ENCODE peak calls at places on chromosome 10, in ten cellular contexts. J is transverse colon, Y is adrenal gland, S is IMR-90, H is ovary, K is lower leg skin, F is A549, V is HCT116, U is K562, C is esophagus squamous epithelium. O is an unnamed sample.

GRCh38 chr10:25142465-25142864 is 32.3 kb upstream of the GPR158 start:
- DNase-seq in J (no peak), Y (no peak), S (peak; percentile 4), H (no peak), K (no peak), F (no peak), V (no peak), U (no peak), C (no peak), O (no peak)

GRCh38 chr10:47034511-47035051 is 123.4 kb downstream of the PTPN20 start:
- DNase-seq in J (no peak), Y (no peak), S (no peak), H (no peak), K (no peak), F (no peak), V (no peak), U (no peak), C (no peak), O (peak; percentile 24)

GRCh38 chr10:93384006-93384405 is 98.1 kb downstream of the MYOF start:
- DNase-seq in J (no peak), Y (no peak), S (no peak), H (no peak), K (peak; percentile 54), F (peak; percentile 40), V (peak; percentile 93), U (no peak), C (no peak), O (peak; percentile 91)

GRCh38 chr10:100498059-100498458 is 21.6 kb downstream of the SEC31B start:
- DNase-seq in J (no peak), Y (no peak), S (no peak), H (no peak), K (no peak), F (no peak), V (no peak), U (no peak), C (no peak), O (no peak)

GRCh38 chr10:30073045-30073766 is 13.8 kb upstream of the JCAD start:
- DNase-seq in J (no peak), Y (no peak), S (no peak), H (no peak), K (no peak), F (no peak), V (no peak), U (no peak), C (no peak), O (no peak)

GRCh38 chr10:88989824-88990527 is 622 bp upstream of the FAS start:
- DNase-seq in J (no peak), Y (peak; percentile 49), S (peak; percentile 86), H (no peak), K (peak; percentile 73), F (no peak), V (no peak), U (no peak), C (no peak), O (no peak)

GRCh38 chr10:117892681-117893220 is 154.0 kb downstream of the RAB11FIP2 start:
- DNase-seq in J (no peak), Y (no peak), S (no peak), H (no peak), K (no peak), F (no peak), V (no peak), U (no peak), C (no peak), O (no peak)

GRCh38 chr10:121138112-121138860 is 287.1 kb downstream of the WDR11 start:
- DNase-seq in J (no peak), Y (no peak), S (no peak), H (no peak), K (no peak), F (no peak), V (no peak), U (no peak), C (no peak), O (no peak)

GRCh38 chr10:115093286-115093775 is at the start of gene ATRNL1:
- DNase-seq in J (peak; percentile 8), Y (peak; percentile 51), S (no peak), H (peak; percentile 78), K (no peak), F (peak; percentile 24), V (no peak), U (no peak), C (no peak), O (no peak)

GRCh38 chr10:84762754-84763394 is 434.5 kb downstream of the CCSER2 start:
- DNase-seq in J (no peak), Y (no peak), S (no peak), H (no peak), K (no peak), F (peak; percentile 11), V (no peak), U (peak; percentile 22), C (no peak), O (no peak)

GRCh38 chr10:126080879-126081331 is 184.5 kb downstream of the FANK1 start:
- DNase-seq in J (no peak), Y (peak; percentile 28), S (peak; percentile 89), H (no peak), K (no peak), F (no peak), V (no peak), U (no peak), C (no peak), O (no peak)

GRCh38 chr10:110456523-110457091 is 41.1 kb upstream of the DUSP5 start:
- DNase-seq in J (no peak), Y (peak; percentile 40), S (peak; percentile 67), H (no peak), K (no peak), F (peak; percentile 65), V (no peak), U (no peak), C (no peak), O (no peak)

DNA sequence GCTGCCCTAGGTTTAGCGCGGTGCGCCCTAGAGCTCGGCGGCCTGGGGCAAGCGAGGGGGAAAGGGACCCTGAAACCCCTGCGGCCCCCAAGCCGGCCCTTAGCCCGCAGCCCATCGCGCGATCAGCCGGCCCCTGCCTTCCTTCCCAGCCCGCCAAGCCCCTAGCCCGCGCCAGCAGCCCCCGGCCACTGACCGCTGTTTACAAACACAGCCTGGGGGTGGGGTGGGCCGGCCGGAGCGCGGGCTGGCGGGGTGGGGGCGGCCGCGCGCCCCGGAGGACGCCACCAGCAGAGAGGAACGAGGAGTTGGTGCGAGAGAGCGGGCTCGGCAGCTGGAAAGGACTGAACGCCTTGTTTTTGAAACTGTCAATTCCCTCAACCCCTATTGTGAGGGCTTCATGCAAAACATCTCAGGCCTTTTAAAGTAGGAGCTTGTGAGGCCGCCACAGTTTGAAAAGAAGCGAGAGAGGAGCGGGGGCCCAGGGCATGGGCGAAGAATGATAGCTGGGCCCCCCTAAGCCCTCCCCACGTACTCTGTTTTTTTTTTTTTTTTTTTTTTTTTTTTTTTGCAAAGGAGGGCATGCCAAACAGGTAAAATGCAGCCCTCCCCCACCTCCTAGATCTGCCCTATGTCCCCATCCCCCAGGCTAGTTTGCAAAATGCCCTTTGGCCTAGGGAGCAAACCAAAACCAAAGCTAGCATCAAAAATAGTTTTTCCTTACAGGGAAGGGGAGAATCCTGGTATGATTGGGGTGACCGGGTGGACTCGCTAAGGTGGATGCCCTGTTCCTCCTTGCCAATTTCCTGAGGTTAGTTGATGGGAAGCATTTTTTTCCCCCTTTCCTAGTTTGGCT is 15.0 kb downstream of the SKIDA1 start:
- DNase-seq in J (no peak), Y (no peak), S (no peak), H (peak; percentile 62), K (no peak), F (no peak), V (no peak), U (no peak), C (no peak), O (no peak)
- H3K4me3 ChIP-seq in J (peak overlapping the region; percentile 38), Y (peak overlapping the region; percentile 40), S (peak overlapping the region; percentile 15), H (peak overlapping the region; percentile 45), K (no peak overlapping the region), F (no peak overlapping the region), V (no peak overlapping the region), U (no peak overlapping the region), C (peak overlapping the region; percentile 21), O (peak overlapping the region; percentile 68)

DNA sequence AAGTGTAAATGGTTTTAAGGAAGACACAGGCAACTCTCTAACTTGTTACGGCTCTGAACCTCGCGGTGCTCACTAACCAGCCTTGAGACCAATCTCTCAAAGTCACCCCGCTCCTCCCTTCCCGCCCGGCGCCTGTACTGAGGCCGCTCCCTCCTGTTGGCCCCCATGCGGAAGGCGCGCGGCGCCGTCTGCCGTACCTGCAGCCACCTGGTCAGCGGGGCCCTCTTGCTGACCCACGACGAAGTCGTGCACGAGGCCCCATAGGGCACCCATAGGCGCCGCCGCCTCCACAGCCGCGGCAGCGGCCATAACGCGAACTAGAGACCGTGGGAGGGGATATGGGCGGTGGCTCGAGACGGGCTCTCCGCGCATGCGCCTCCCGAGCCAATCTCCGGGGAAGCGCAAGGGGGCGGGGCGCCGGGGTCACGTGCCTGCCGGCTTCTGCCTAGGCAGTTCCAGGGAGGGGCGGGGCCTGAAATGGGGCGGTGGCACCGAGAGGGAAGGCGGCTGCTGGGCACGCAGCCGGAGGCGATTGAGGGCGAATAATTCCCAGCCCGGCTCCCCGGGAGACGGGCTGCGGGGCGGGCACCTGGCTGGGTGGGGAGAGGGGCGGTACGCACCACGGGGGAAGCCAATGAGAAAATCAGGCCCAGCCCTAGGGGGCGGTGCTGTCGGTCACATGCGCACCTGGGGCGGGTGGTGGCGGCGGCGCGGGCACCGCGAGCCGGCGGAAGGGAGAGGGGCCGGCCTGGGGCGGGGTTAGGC is at the start of gene MMS19:
- DNase-seq in J (peak; percentile 100), Y (peak; percentile 100), S (peak; percentile 97), H (peak; percentile 100), K (peak; percentile 99), F (peak; percentile 97), V (peak; percentile 92), U (peak; percentile 97), C (peak; percentile 95), O (peak; percentile 99)
- TF ChIP-seq POLR2A in J (peak; percentile 75), Y (peak; percentile 83), S (peak; percentile 90), H (peak; percentile 57), K (no peak), F (peak; percentile 73), V (peak; percentile 43), U (peak; percentile 90), C (peak; percentile 74), O (no peak)

DNA sequence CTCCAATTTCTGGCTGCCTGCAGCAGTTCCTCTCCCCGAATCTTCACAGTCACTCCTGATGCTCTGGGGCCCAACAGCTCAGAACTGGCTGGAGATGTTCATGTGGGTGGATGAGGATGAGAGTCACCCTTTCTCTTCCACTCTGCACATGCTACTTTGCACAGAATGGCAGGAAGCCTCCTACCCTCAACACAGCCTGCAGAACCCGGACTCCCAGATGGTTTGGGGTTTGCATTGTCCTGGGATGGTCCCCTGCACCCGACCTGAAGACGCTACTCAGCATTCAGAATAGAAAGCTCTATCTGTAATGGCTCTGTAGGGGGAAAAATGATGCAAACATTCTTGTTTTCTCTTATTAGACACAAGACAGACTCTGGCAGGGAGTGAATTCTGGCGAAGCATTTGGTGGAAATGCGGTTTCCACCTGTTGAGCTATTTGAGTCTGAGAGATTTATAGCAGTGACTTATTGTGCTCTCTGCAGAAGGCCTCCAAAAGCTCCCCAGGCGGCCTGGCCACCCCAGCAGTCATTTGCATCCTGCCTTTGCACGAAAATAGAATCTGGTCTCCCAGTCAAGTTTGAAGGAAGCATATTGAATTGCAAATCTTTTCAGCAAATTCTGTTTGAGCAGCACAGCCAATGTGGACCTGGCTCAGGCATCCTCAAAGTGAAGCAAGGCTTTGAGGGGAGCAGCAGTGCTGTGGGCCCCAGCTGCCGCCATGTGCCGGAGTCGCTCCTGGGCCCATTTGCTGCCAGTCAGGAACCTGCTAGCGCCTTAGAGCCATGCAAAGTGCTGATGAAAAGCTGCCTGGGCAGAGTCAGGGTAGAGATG is 309.3 kb downstream of the TCERG1L start:
- DNase-seq in J (no peak), Y (no peak), S (no peak), H (no peak), K (peak; percentile 5), F (no peak), V (no peak), U (no peak), C (no peak), O (no peak)
- H3K4me3 ChIP-seq in J (no peak overlapping the region), Y (no peak overlapping the region), S (no peak overlapping the region), H (no peak overlapping the region), K (no peak overlapping the region), F (no peak overlapping the region), V (no peak overlapping the region), U (no peak overlapping the region), C (no peak overlapping the region), O (no peak overlapping the region)

GRCh38 chr10:71209324-71210030 is 2.9 kb upstream of the UNC5B start:
- DNase-seq in J (no peak), Y (no peak), S (no peak), H (no peak), K (no peak), F (no peak), V (no peak), U (no peak), C (no peak), O (no peak)
- TF ChIP-seq POLR2A in J (no peak), Y (no peak), S (no peak), H (no peak), K (no peak), F (no peak), V (no peak), U (no peak), C (no peak), O (no peak)